ENCODE peak calls at places on chromosomes 1 and 21, in seven cellular contexts. U is GM23248, H is MM.1S, X is hepatocyte, Q is HCT116, M is GM23338, N is neural progenitor cell. A is an unnamed sample.

GRCh38 chr1:33372677-33373076 is 51.8 kb upstream of the A3GALT2 start:
- DNase-seq in N (peak; percentile 54), H (no peak), U (no peak), Q (no peak), M (no peak), X (no peak), A (no peak)

GRCh38 chr1:225654277-225654597 is 1.3 kb upstream of the ENAH start:
- DNase-seq in H (no peak), X (no peak), M (peak; percentile 29), U (peak; percentile 22), N (no peak), Q (no peak), A (no peak)

GRCh38 chr1:99662581-99663208 is 16.8 kb downstream of the PALMD start:
- DNase-seq in Q (no peak), M (no peak), N (peak; percentile 28), H (no peak), X (no peak), U (peak; percentile 97), A (peak; percentile 21)

GRCh38 chr1:76040327-76040868 is 34.1 kb upstream of the ST6GALNAC3 start:
- DNase-seq in Q (no peak), N (peak; percentile 53), H (no peak), X (peak; percentile 67), M (peak; percentile 14), U (no peak), A (no peak)

GRCh38 chr21:35171385-35171784 is 122.3 kb upstream of the RUNX1 start:
- DNase-seq in U (no peak), M (no peak), N (no peak), H (no peak), Q (no peak), X (no peak), A (no peak)

GRCh38 chr1:1058921-1059493 is 15.1 kb downstream of the RNF223 start:
- DNase-seq in U (peak; percentile 41), H (no peak), Q (no peak), M (peak; percentile 62), N (peak; percentile 51), X (peak; percentile 60), A (peak; percentile 48)

GRCh38 chr1:231693361-231694080 is 66.9 kb downstream of the DISC1 start:
- DNase-seq in H (no peak), X (no peak), U (no peak), M (no peak), N (no peak), Q (no peak), A (no peak)

GRCh38 chr1:74286414-74286813 is 51.2 kb downstream of the TNNI3K start:
- DNase-seq in H (no peak), Q (no peak), U (no peak), M (no peak), X (no peak), N (no peak), A (no peak)

GRCh38 chr1:167797005-167797404 is 75.2 kb downstream of the MPZL1 start:
- DNase-seq in X (peak; percentile 73), M (peak; percentile 84), Q (no peak), N (peak; percentile 46), H (no peak), U (peak; percentile 99), A (peak; percentile 95)

GRCh38 chr1:192756847-192757246 is 52.0 kb upstream of the RGS2 start:
- DNase-seq in H (no peak), Q (no peak), U (no peak), X (no peak), N (no peak), M (no peak), A (no peak)

GRCh38 chr1:48526045-48526714 is 54.2 kb upstream of the SPATA6 start:
- DNase-seq in U (peak; percentile 45), X (peak; percentile 25), M (no peak), Q (no peak), H (no peak), N (peak; percentile 15), A (peak; percentile 35)

GRCh38 chr1:212315907-212316306 is 30.7 kb downstream of the PPP2R5A start:
- DNase-seq in N (peak; percentile 34), M (peak; percentile 78), H (peak; percentile 22), X (no peak), U (peak; percentile 41), Q (peak; percentile 21), A (peak; percentile 65)

GRCh38 chr1:110042981-110043380 is 8.6 kb downstream of the STRIP1 start:
- DNase-seq in U (no peak), M (no peak), N (no peak), X (no peak), Q (no peak), H (no peak), A (no peak)

GRCh38 chr1:93447481-93448291 is at the start of gene FNBP1L:
- DNase-seq in X (peak; percentile 94), U (peak; percentile 76), M (peak; percentile 95), Q (no peak), N (peak; percentile 94), H (peak; percentile 60), A (peak; percentile 83)

GRCh38 chr1:6019166-6019845 is 26.4 kb upstream of the KCNAB2 start:
- DNase-seq in X (no peak), U (no peak), Q (no peak), N (no peak), M (no peak), H (no peak), A (no peak)

GRCh38 chr21:25509862-25510261 is 97.4 kb downstream of the MRPL39 start:
- DNase-seq in M (no peak), N (no peak), X (no peak), H (no peak), Q (no peak), U (no peak), A (no peak)

GRCh38 chr21:33036430-33037162 is 10.9 kb downstream of the OLIG2 start:
- DNase-seq in H (peak; percentile 92), M (no peak), N (no peak), Q (no peak), U (peak; percentile 82), X (no peak), A (peak; percentile 57)

GRCh38 chr1:59367269-59368006 is 70.5 kb downstream of the FGGY start:
- DNase-seq in Q (no peak), M (no peak), U (peak; percentile 93), X (peak; percentile 58), N (peak; percentile 34), H (no peak), A (no peak)

GRCh38 chr1:93694833-93695232 is 13.2 kb upstream of the BCAR3 start:
- DNase-seq in X (no peak), H (no peak), M (peak; percentile 33), Q (no peak), U (no peak), N (no peak), A (peak; percentile 87)

GRCh38 chr1:205042911-205043806 is at the start of gene CNTN2:
- DNase-seq in N (peak; percentile 77), M (peak; percentile 79), U (peak; percentile 25), H (no peak), X (peak; percentile 38), Q (no peak), A (no peak)
- TF ChIP-seq EZH2 in N (no peak), M (no peak), U (no peak), H (peak; percentile 56), X (no peak), Q (no peak), A (peak; percentile 82)

GRCh38 chr1:182909578-182909977 is 43.4 kb downstream of the SHCBP1L start:
- DNase-seq in M (peak; percentile 21), U (no peak), Q (no peak), H (no peak), X (peak; percentile 30), N (no peak), A (no peak)
- TF ChIP-seq EZH2phosphoT487 in M (no peak), U (no peak), Q (no peak), H (no peak), X (no peak), N (no peak), A (no peak)

GRCh38 chr21:14356771-14357170 is 26.2 kb downstream of the HSPA13 start:
- DNase-seq in M (no peak), X (no peak), H (no peak), Q (no peak), U (no peak), N (no peak), A (no peak)

GRCh38 chr21:14366998-14367397 is 15.9 kb downstream of the HSPA13 start:
- DNase-seq in H (no peak), U (no peak), M (no peak), Q (no peak), X (no peak), N (no peak), A (no peak)

GRCh38 chr21:14358775-14359174 is 24.2 kb downstream of the HSPA13 start:
- DNase-seq in N (no peak), Q (no peak), M (no peak), X (no peak), U (no peak), H (no peak), A (peak; percentile 27)

DNA sequence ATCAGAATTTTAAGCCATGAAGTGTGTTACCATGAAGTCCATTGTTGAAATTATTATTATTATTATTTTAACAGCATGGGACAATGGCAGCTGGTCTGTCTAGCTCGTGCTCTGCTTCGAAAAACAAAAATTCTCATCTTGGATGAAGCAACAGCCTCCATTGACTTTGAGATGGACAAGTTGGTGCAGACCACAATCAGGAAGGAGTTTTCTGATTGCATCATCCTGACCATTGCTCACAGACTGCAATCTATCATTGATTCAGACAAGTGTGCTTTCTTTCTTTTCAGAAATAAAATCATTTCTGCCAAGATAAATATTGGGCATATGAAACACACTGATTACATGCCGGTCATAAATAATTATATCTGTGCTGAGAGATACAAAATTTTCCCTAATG is 21.0 kb downstream of the HSPA13 start:
- DNase-seq in X (no peak), U (no peak), N (no peak), M (no peak), Q (no peak), H (no peak), A (peak; percentile 24)
- H3K4me2 ChIP-seq in X (no peak overlapping the region), U (no peak overlapping the region), N (no peak overlapping the region), M (no peak overlapping the region), Q (no peak overlapping the region), H (no peak overlapping the region), A (no peak overlapping the region)

GRCh38 chr1:86155807-86156561 is 588 bp downstream of the COL24A1 start:
- DNase-seq in U (peak; percentile 63), Q (no peak), H (no peak), X (peak; percentile 54), N (peak; percentile 55), M (peak; percentile 53), A (no peak)
- TF ChIP-seq EZH2 in U (no peak), Q (no peak), H (no peak), X (no peak), N (peak; percentile 82), M (peak; percentile 70), A (peak; percentile 66)

GRCh38 chr1:155293086-155293749 is 8.0 kb downstream of the PKLR start:
- DNase-seq in Q (no peak), N (no peak), M (no peak), X (no peak), U (no peak), H (no peak), A (no peak)
- TF ChIP-seq EZH2phosphoT487 in Q (no peak), N (no peak), M (no peak), X (no peak), U (no peak), H (no peak), A (no peak)

A was measured in PC-3.